ENCODE peak calls at places on chromosomes 4 and X, in ten cellular contexts. M, J, S, R, G, P, F, U, C and H are unnamed samples.

GRCh38 chrX:27840881-27841280 is 33.1 kb downstream of the MAGEB10 start:
- DNase-seq in M (no peak), J (no peak), S (no peak), R (no peak), G (no peak), P (no peak), F (no peak), U (no peak), C (no peak), H (no peak)

GRCh38 chr4:147480891-147481576 is at the start of gene EDNRA:
- DNase-seq in M (no peak), J (peak), S (no peak), R (peak), G (no peak), P (no peak), F (no peak), U (no peak), C (peak), H (no peak)

GRCh38 chrX:123085311-123085940 is 98.7 kb upstream of the GRIA3 start:
- DNase-seq in M (no peak), J (no peak), S (no peak), R (no peak), G (no peak), P (no peak), F (no peak), U (no peak), C (no peak), H (no peak)

GRCh38 chr4:189615217-189615663 is 325.4 kb upstream of the FRG1 start:
- DNase-seq in M (no peak), J (no peak), S (no peak), R (no peak), G (no peak), P (no peak), F (no peak), U (no peak), C (no peak), H (no peak)

GRCh38 chr4:83644677-83645639 is 109.0 kb downstream of the GPAT3 start:
- DNase-seq in M (peak), J (peak), S (peak), R (peak), G (peak), P (peak), F (peak), U (peak), C (peak), H (peak)

GRCh38 chr4:3241905-3242304 is 7.1 kb upstream of the MSANTD1 start:
- DNase-seq in M (no peak), J (no peak), S (no peak), R (peak), G (no peak), P (no peak), F (no peak), U (no peak), C (peak), H (peak)

GRCh38 chr4:186787536-186787935 is 63.9 kb upstream of the FAT1 start:
- DNase-seq in M (no peak), J (no peak), S (no peak), R (no peak), G (no peak), P (no peak), F (no peak), U (no peak), C (no peak), H (no peak)

GRCh38 chrX:97290199-97290598 is 406.5 kb downstream of the RPA4 start:
- DNase-seq in M (no peak), J (no peak), S (no peak), R (no peak), G (no peak), P (no peak), F (no peak), U (no peak), C (no peak), H (no peak)

GRCh38 chrX:150899191-150899757 is 806 bp upstream of the CD99L2 start:
- DNase-seq in M (peak), J (peak), S (no peak), R (peak), G (peak), P (peak), F (no peak), U (peak), C (peak), H (no peak)

GRCh38 chrX:45187731-45188130 is 12.9 kb downstream of the DIPK2B start:
- DNase-seq in M (no peak), J (no peak), S (no peak), R (no peak), G (no peak), P (no peak), F (no peak), U (peak), C (no peak), H (no peak)

GRCh38 chr4:56147371-56147770 is 198.6 kb downstream of the CEP135 start:
- DNase-seq in M (no peak), J (no peak), S (no peak), R (no peak), G (no peak), P (no peak), F (peak), U (no peak), C (no peak), H (no peak)

GRCh38 chr4:175651701-175652100 is 160.4 kb downstream of the GPM6A start:
- DNase-seq in M (no peak), J (no peak), S (no peak), R (no peak), G (no peak), P (no peak), F (no peak), U (no peak), C (no peak), H (no peak)